ENCODE peak calls at places on chromosomes 2 and 18, in ten cellular contexts. X is CD8-positive, alpha-beta T cell; S is uterus; F is fibroblast of mammary gland; R is OCI-LY7; I is colonic mucosa; K is HepG2; M is neural progenitor cell; J is AG09309; B is GM12878. E is an unnamed sample.

GRCh38 chr2:98508690-98509054 is 64.0 kb downstream of the INPP4A start:
- DNase-seq in X (no peak), S (peak), F (peak), R (no peak), I (no peak), K (no peak), M (no peak), J (no peak), B (no peak), E (no peak)

GRCh38 chr2:88329815-88330603 is 122.5 kb downstream of the FOXI3 start:
- DNase-seq in X (no peak), S (no peak), F (peak), R (no peak), I (no peak), K (peak), M (peak), J (peak), B (peak), E (no peak)

GRCh38 chr2:134218928-134219707 is 34.8 kb upstream of the MGAT5 start:
- DNase-seq in X (peak), S (no peak), F (no peak), R (peak), I (peak), K (no peak), M (no peak), J (no peak), B (no peak), E (no peak)

GRCh38 chr18:13388586-13389490 is 170.3 kb downstream of the LDLRAD4 start:
- DNase-seq in X (peak), S (no peak), F (no peak), R (no peak), I (no peak), K (no peak), M (no peak), J (no peak), B (no peak), E (no peak)

GRCh38 chr2:119123359-119123758 is 35.2 kb downstream of the C1QL2 start:
- DNase-seq in X (no peak), S (no peak), F (no peak), R (no peak), I (no peak), K (no peak), M (peak), J (no peak), B (no peak), E (no peak)

GRCh38 chr18:42706618-42707017 is 408.9 kb downstream of the RIT2 start:
- DNase-seq in X (no peak), S (no peak), F (no peak), R (no peak), I (peak), K (no peak), M (peak), J (no peak), B (no peak), E (no peak)

GRCh38 chr18:995641-996040 is 91.0 kb downstream of the ADCYAP1 start:
- DNase-seq in X (no peak), S (no peak), F (peak), R (no peak), I (no peak), K (no peak), M (no peak), J (peak), B (no peak), E (no peak)

GRCh38 chr2:128260239-128261138 is 58.2 kb downstream of the HS6ST1 start:
- DNase-seq in X (peak), S (no peak), F (peak), R (no peak), I (no peak), K (peak), M (peak), J (peak), B (no peak), E (no peak)

GRCh38 chr2:26000561-26001211 is 18.4 kb upstream of the KIF3C start:
- DNase-seq in X (no peak), S (no peak), F (no peak), R (no peak), I (no peak), K (peak), M (no peak), J (no peak), B (no peak), E (no peak)

GRCh38 chr18:79367989-79368388 is 27.7 kb upstream of the NFATC1 start:
- DNase-seq in X (no peak), S (no peak), F (no peak), R (no peak), I (no peak), K (no peak), M (no peak), J (no peak), B (no peak), E (no peak)

GRCh38 chr2:237576974-237577373 is 10.6 kb downstream of the PRLH start:
- DNase-seq in X (no peak), S (no peak), F (no peak), R (no peak), I (no peak), K (no peak), M (no peak), J (no peak), B (no peak), E (no peak)

GRCh38 chr2:11810237-11810977 is 64.0 kb downstream of the LPIN1 start:
- DNase-seq in X (no peak), S (no peak), F (no peak), R (no peak), I (no peak), K (no peak), M (no peak), J (no peak), B (no peak), E (no peak)

GRCh38 chr18:76456823-76457222 is 38.2 kb downstream of the ZNF516 start:
- DNase-seq in X (no peak), S (no peak), F (no peak), R (no peak), I (no peak), K (no peak), M (no peak), J (no peak), B (no peak), E (no peak)

GRCh38 chr2:104846955-104847820 is 6.7 kb upstream of the POU3F3 start:
- DNase-seq in X (no peak), S (no peak), F (no peak), R (no peak), I (no peak), K (no peak), M (peak), J (no peak), B (no peak), E (no peak)

GRCh38 chr18:26459340-26459739 is 89.0 kb downstream of the KCTD1 start:
- DNase-seq in X (no peak), S (no peak), F (no peak), R (no peak), I (no peak), K (no peak), M (no peak), J (no peak), B (no peak), E (no peak)

GRCh38 chr2:61530365-61531148 is 7.6 kb downstream of the XPO1 start:
- DNase-seq in X (no peak), S (no peak), F (no peak), R (no peak), I (no peak), K (no peak), M (no peak), J (no peak), B (no peak), E (no peak)

GRCh38 chr2:38214209-38214717 is 138.3 kb upstream of the CYP1B1 start:
- DNase-seq in X (no peak), S (no peak), F (no peak), R (no peak), I (no peak), K (no peak), M (peak), J (no peak), B (no peak), E (no peak)

GRCh38 chr2:34004936-34005335 is 405.8 kb upstream of the FAM98A start:
- DNase-seq in X (no peak), S (no peak), F (no peak), R (no peak), I (no peak), K (no peak), M (peak), J (no peak), B (no peak), E (no peak)

GRCh38 chr2:232142502-232142901 is 181.0 kb downstream of the DIS3L2 start:
- DNase-seq in X (no peak), S (no peak), F (no peak), R (no peak), I (no peak), K (no peak), M (no peak), J (no peak), B (no peak), E (no peak)

GRCh38 chr18:74826560-74826959 is 228.9 kb downstream of the ZNF407 start:
- DNase-seq in X (no peak), S (no peak), F (no peak), R (no peak), I (no peak), K (no peak), M (no peak), J (no peak), B (no peak), E (no peak)

GRCh38 chr18:78582898-78583738 is 396.5 kb upstream of the SALL3 start:
- DNase-seq in X (peak), S (no peak), F (no peak), R (no peak), I (no peak), K (no peak), M (no peak), J (no peak), B (no peak), E (no peak)

GRCh38 chr2:23381084-23381483 is 3.9 kb upstream of the KLHL29 start:
- DNase-seq in X (no peak), S (no peak), F (peak), R (peak), I (no peak), K (peak), M (no peak), J (no peak), B (peak), E (no peak)

GRCh38 chr2:23380562-23381065 is 4.4 kb upstream of the KLHL29 start:
- DNase-seq in X (peak), S (no peak), F (no peak), R (peak), I (no peak), K (no peak), M (no peak), J (no peak), B (peak), E (peak)

GRCh38 chr2:23383087-23383486 is 1.9 kb upstream of the KLHL29 start:
- DNase-seq in X (no peak), S (no peak), F (no peak), R (no peak), I (no peak), K (no peak), M (no peak), J (no peak), B (no peak), E (no peak)

GRCh38 chr2:23379220-23379695 is 5.7 kb upstream of the KLHL29 start:
- DNase-seq in X (no peak), S (no peak), F (no peak), R (peak), I (no peak), K (no peak), M (no peak), J (no peak), B (peak), E (peak)

GRCh38 chr2:23381498-23381897 is 3.5 kb upstream of the KLHL29 start:
- DNase-seq in X (no peak), S (no peak), F (no peak), R (no peak), I (no peak), K (no peak), M (no peak), J (no peak), B (no peak), E (no peak)
- H3K4me3 ChIP-seq in X (no peak), S (no peak), F (no peak), R (no peak), I (no peak), K (no peak), M (no peak), J (no peak), B (no peak), E (no peak)

GRCh38 chr2:169276045-169276444 is 86.3 kb downstream of the LRP2 start:
- DNase-seq in X (no peak), S (no peak), F (peak), R (no peak), I (no peak), K (no peak), M (no peak), J (no peak), B (no peak), E (no peak)
- TF ChIP-seq CTCF in X (no peak), S (no peak), F (no peak), R (peak), I (no peak), K (peak), M (no peak), J (no peak), B (no peak), E (peak)

DNA sequence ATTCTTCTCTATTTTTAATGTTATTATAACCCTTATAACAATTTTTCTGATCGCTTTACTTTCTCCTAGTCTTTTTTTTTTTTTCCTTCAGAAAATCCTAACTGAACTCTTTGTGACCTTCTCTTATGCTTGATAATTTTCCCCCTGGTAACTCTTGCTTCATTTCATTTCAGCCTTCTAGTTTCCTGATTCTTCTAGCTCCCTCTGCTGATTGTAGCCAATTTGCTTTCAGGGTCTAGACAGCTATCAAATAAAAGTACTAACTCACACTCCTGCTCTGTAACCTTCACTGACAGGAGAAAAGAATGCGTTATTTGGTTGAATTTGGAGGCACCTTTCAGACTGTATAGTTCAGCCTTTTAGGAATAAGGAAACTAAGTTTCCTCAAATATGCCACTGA is 99.5 kb downstream of the RBM43 start:
- DNase-seq in X (no peak), S (no peak), F (peak), R (no peak), I (no peak), K (no peak), M (no peak), J (peak), B (no peak), E (no peak)
- H3K4me3 ChIP-seq in X (no peak), S (no peak), F (no peak), R (no peak), I (no peak), K (no peak), M (no peak), J (no peak), B (no peak), E (no peak)

DNA sequence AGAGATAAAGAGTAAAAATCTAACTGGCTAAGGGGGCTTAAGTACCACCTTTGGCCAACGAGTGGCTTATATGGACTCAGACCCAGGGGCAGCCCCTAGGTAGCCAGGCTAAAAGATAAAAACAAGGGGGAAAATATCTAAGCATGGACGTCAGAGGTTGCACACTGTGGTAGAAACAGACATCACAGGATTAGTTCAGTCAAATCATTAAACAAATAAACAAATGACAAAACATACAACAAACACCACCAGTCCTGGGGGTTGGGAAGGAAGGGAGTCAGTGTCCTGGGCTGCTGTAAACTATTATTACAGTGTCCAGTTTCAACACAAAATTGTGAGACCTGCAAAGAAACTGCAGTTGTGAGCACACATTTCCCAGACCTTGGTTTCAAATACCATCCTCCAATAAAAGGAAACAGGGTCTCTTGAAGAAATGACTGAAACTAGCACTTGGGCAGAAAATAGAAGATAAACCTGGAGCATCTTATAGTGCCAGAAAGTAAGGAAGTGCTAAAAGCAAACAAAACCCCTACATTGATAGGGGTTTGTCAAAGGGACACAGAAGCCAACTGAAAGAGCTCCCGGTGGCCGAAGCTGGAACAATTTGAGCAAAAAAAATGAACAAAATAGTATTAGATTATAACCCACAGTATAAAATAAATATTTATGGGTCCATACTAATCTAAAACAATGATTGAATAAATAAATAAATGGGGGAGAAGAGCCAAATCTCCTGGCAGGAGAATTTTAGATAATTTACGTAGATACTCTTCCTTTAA is 154.8 kb upstream of the KLF7 start:
- DNase-seq in X (no peak), S (no peak), F (peak), R (no peak), I (no peak), K (no peak), M (no peak), J (no peak), B (no peak), E (no peak)
- TF ChIP-seq CTCF in X (no peak), S (no peak), F (peak), R (no peak), I (no peak), K (no peak), M (peak), J (peak), B (no peak), E (no peak)

DNA sequence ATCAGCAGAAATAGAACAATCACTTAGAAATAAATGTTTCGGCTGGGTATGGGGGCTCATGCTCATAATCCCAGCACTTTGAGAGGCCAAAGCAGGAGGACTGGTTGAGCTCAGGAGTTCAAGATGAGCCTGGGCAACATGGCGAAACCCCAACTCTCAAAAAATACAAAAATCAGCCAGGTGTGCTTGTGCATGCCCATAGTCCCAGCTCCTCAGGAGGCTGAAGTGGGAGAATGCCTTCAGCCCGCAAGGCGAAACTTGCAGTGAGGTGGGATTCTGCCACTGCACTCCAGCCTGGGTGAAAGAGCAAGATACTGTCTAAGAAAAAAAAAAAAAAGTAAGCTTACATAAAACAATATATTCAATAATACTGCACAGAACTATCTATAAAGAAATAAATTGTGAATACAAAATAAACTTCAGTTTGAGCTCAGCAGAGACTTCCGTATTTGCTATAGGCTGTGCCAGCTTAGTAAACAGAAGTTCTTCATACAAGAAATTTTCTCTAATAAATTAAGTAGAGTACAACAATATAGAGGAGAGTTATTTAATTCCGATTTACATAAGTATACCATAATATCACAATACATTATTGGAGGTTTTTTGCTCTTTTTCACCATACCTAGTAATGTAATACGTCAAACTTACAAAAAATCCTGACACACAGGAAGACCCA is 43.6 kb downstream of the SRBD1 start:
- DNase-seq in X (no peak), S (no peak), F (no peak), R (no peak), I (no peak), K (no peak), M (no peak), J (no peak), B (no peak), E (no peak)
- H3K4me3 ChIP-seq in X (peak), S (no peak), F (no peak), R (peak), I (peak), K (no peak), M (no peak), J (no peak), B (no peak), E (no peak)

GRCh38 chr2:219215871-219216536 is 2.8 kb downstream of the ABCB6 start:
- DNase-seq in X (no peak), S (no peak), F (no peak), R (no peak), I (no peak), K (no peak), M (no peak), J (no peak), B (no peak), E (no peak)

GRCh38 chr2:219219781-219220532 is 1.2 kb upstream of the ABCB6 start:
- DNase-seq in X (no peak), S (no peak), F (no peak), R (no peak), I (no peak), K (no peak), M (no peak), J (no peak), B (no peak), E (no peak)

GRCh38 chr2:219220652-219221402 is 2.1 kb upstream of the ABCB6 start:
- DNase-seq in X (no peak), S (no peak), F (no peak), R (no peak), I (no peak), K (no peak), M (no peak), J (no peak), B (no peak), E (no peak)

GRCh38 chr2:219219113-219219696 is 447 bp upstream of the ABCB6 start:
- DNase-seq in X (no peak), S (no peak), F (no peak), R (no peak), I (no peak), K (no peak), M (peak), J (no peak), B (no peak), E (no peak)

GRCh38 chr2:219218279-219219112 is at the start of gene ABCB6:
- DNase-seq in X (peak), S (peak), F (peak), R (no peak), I (peak), K (peak), M (peak), J (peak), B (peak), E (peak)
- TF ChIP-seq CTCF in X (no peak), S (peak), F (no peak), R (no peak), I (no peak), K (peak), M (no peak), J (no peak), B (no peak), E (no peak)

GRCh38 chr18:22494771-22495170 is 77.1 kb upstream of the CTAGE1 start:
- DNase-seq in X (no peak), S (no peak), F (peak), R (no peak), I (no peak), K (no peak), M (no peak), J (no peak), B (no peak), E (no peak)
- H3K4me3 ChIP-seq in X (no peak), S (no peak), F (no peak), R (no peak), I (no peak), K (no peak), M (no peak), J (no peak), B (no peak), E (no peak)

GRCh38 chr2:200305797-200306718 is at the start of gene SPATS2L:
- DNase-seq in X (peak), S (peak), F (peak), R (peak), I (peak), K (peak), M (peak), J (no peak), B (no peak), E (peak)
- TF ChIP-seq CTCF in X (no peak), S (peak), F (no peak), R (no peak), I (no peak), K (no peak), M (peak), J (no peak), B (no peak), E (peak)

GRCh38 chr2:19899853-19900525 is 1.8 kb downstream of the TTC32 start:
- DNase-seq in X (no peak), S (no peak), F (no peak), R (peak), I (no peak), K (peak), M (no peak), J (no peak), B (no peak), E (no peak)
- H3K4me3 ChIP-seq in X (peak), S (peak), F (peak), R (peak), I (peak), K (peak), M (peak), J (peak), B (peak), E (peak)

E was measured in GM12864.